ENCODE peak calls at places on chromosome 19, in four cellular contexts. O, J, Y and E are unnamed samples.

GRCh38 chr19:9151367-9151766 is 11.2 kb downstream of the ZNF317 start:
- DNase-seq in J (no peak), Y (no peak), O (no peak), E (no peak)

GRCh38 chr19:53519431-53519830 is 18.5 kb upstream of the ZNF331 start:
- DNase-seq in O (no peak), Y (no peak), J (no peak), E (no peak)

GRCh38 chr19:23772668-23773063 is 14.0 kb upstream of the ZNF681 start:
- DNase-seq in J (no peak), O (no peak), Y (no peak), E (no peak)

GRCh38 chr19:43625918-43626579 is 6.6 kb upstream of the ZNF428 start:
- DNase-seq in O (no peak), Y (no peak), J (peak), E (peak)

GRCh38 chr19:18419195-18419698 is at the start of gene SSBP4:
- DNase-seq in Y (no peak), J (peak), O (peak), E (peak)

GRCh38 chr19:38656171-38656981 is 8.9 kb downstream of the ACTN4 start:
- DNase-seq in J (no peak), O (peak), Y (no peak), E (no peak)

GRCh38 chr19:4567584-4568071 is 8.1 kb upstream of the SEMA6B start:
- DNase-seq in J (peak), Y (no peak), O (peak), E (peak)

GRCh38 chr19:31352782-31353651 is 3.8 kb upstream of the TSHZ3 start:
- DNase-seq in O (no peak), J (no peak), Y (no peak), E (peak)

GRCh38 chr19:15840833-15841232 is 25.4 kb upstream of the OR10H1 start:
- DNase-seq in J (no peak), Y (no peak), O (no peak), E (no peak)

GRCh38 chr19:15843186-15843585 is 27.7 kb upstream of the OR10H1 start:
- DNase-seq in O (no peak), Y (no peak), J (no peak), E (no peak)

GRCh38 chr19:15846923-15847322 is 31.5 kb upstream of the OR10H1 start:
- DNase-seq in Y (no peak), O (no peak), J (no peak), E (no peak)

GRCh38 chr19:15836595-15837398 is 21.3 kb upstream of the OR10H1 start:
- DNase-seq in Y (peak), O (peak), J (peak), E (peak)

DNA sequence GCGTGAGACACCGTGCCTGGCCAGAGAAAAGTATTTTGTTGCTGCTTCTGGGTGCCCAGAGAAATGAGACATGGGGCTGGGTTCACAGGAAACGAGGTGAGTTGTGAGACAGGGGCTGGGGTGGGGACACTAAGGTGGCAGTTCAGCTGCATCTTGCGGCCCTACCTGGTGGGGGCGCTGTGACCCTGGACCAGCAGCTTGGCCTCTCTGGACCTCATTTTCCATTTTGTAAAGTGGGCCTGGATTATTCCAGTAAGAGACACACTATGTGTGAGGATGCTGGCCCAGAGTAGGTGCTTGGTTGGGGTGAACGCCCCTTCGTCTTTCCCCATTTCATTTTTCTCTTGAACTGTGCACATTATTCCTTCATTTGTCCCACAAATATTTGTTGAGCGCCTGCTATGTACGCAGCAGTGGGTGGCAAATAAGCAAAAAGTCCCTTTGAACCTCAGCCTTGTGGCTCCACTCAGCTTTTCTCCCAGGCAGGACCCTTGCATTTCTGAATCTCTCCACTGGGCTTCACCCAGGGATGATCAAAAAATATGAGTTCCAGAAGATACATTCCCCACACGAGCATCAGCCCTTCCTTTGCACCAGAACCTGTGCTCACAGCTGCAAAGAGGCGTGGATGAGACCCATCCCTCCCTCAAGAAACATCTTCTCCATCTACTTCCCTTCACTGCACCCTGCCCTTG is 26.6 kb upstream of the OR10H1 start:
- DNase-seq in O (no peak), J (peak), Y (no peak), E (no peak)
- TF ChIP-seq CTCF in O (peak), J (peak), Y (peak), E (peak)

GRCh38 chr19:7529610-7530490 is 5.7 kb upstream of the PNPLA6 start:
- DNase-seq in J (no peak), O (no peak), Y (no peak), E (no peak)
- TF ChIP-seq NFIC in J (no peak), O (no peak), Y (no peak), E (no peak)

GRCh38 chr19:13848811-13849241 is 28.1 kb upstream of the NANOS3 start:
- DNase-seq in O (no peak), J (peak), Y (no peak), E (no peak)

GRCh38 chr19:13849277-13849676 is 27.7 kb upstream of the NANOS3 start:
- DNase-seq in O (no peak), J (no peak), Y (no peak), E (no peak)

GRCh38 chr19:13847900-13848677 is 28.8 kb upstream of the NANOS3 start:
- DNase-seq in J (no peak), O (no peak), Y (no peak), E (peak)

GRCh38 chr19:13849991-13850909 is 26.7 kb upstream of the NANOS3 start:
- DNase-seq in J (peak), O (peak), Y (no peak), E (peak)

GRCh38 chr19:13850910-13851753 is 25.8 kb upstream of the NANOS3 start:
- DNase-seq in Y (no peak), J (peak), O (peak), E (peak)
- TF ChIP-seq USF2 in Y (no peak), J (no peak), O (no peak), E (no peak)

GRCh38 chr19:41439441-41440222 is at the start of gene DMAC2:
- DNase-seq in O (peak), Y (peak), J (peak), E (peak)
- TF ChIP-seq CTCF in O (peak), Y (peak), J (peak), E (peak)

DNA sequence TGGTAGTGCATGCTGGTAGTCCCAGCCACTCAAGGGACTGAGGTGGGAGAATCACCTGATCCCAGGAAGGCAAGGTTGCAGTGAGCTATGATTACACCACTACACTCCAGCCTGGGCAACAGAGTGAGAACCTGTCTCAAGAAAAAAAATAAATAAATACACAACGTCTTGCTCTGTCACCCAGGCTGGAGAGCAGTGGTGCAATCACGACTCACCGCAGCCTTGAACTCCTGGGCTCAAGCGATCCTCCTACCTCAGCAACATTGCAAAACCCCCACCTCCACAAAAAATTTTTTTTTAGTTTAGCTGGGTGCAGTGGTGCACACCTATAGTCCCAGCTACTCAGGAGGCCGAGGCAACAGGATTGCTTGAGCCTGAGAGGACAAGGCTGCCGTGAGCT is 8.8 kb downstream of the TPM4 start:
- DNase-seq in Y (no peak), J (no peak), O (no peak), E (no peak)
- TF ChIP-seq NFIC in Y (no peak), J (no peak), O (no peak), E (no peak)

DNA sequence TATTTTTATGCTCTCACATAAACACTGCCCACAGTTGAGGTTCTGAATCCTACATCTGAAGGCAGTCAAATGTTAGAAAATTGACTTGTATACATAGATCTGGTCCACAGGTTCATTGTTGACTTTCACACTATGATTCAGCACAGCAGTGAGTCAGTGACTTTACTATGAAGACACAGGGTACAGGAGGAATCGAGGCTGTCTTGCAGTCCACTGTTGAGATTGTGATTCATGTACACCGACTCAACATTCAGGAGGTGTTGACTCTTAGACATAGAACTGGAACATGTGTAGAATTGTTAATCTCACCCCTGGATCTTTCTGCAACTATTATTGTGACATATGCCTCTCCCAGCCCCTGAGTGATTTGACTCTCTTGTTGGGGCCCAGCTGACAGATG is 74.3 kb upstream of the ZNF43 start:
- DNase-seq in Y (no peak), J (no peak), O (no peak), E (no peak)
- TF ChIP-seq USF2 in Y (no peak), J (no peak), O (no peak), E (no peak)